ENCODE peak calls at places on chromosomes 12 and 14, in eight cellular contexts. A is GM10248, L is SK-N-SH, K is AG04450, E is AG09309, P is mucosa of descending colon, Q is HFFc6, V is K562. R is an unnamed sample.
A peak's percentile ranks its signal among the peaks of the same experiment; 100 is the strongest.

GRCh38 chr14:21071225-21072041 is 1.3 kb downstream of the ARHGEF40 start:
- DNase-seq in E (peak; percentile 78), L (peak; percentile 95), V (peak; percentile 58), A (peak; percentile 88), Q (peak; percentile 91), P (peak; percentile 85), K (peak; percentile 88), R (peak; percentile 91)

GRCh38 chr12:50249464-50250229 is 33.7 kb downstream of the LIMA1 start:
- DNase-seq in L (no peak), E (no peak), P (no peak), V (no peak), K (no peak), Q (no peak), A (peak; percentile 28), R (no peak)

GRCh38 chr12:72586456-72586855 is 314.3 kb downstream of the TRHDE start:
- DNase-seq in Q (no peak), P (no peak), L (no peak), A (no peak), V (no peak), E (no peak), K (no peak), R (no peak)

GRCh38 chr14:42011221-42011620 is 404.5 kb downstream of the LRFN5 start:
- DNase-seq in V (no peak), K (no peak), E (no peak), L (no peak), Q (no peak), P (no peak), A (no peak), R (no peak)

GRCh38 chr12:71439613-71440392 is at the start of gene LGR5:
- DNase-seq in P (peak; percentile 64), A (peak; percentile 16), Q (no peak), L (peak; percentile 91), K (no peak), V (no peak), E (no peak), R (peak; percentile 18)

GRCh38 chr12:60174476-60174875 is 578.6 kb downstream of the SLC16A7 start:
- DNase-seq in A (no peak), Q (peak; percentile 12), K (no peak), L (no peak), V (no peak), P (no peak), E (peak; percentile 42), R (no peak)

GRCh38 chr12:9786726-9787339 is 26.1 kb upstream of the CD69 start:
- DNase-seq in L (no peak), K (no peak), P (no peak), A (no peak), V (no peak), E (no peak), Q (no peak), R (no peak)

GRCh38 chr14:100056431-100056830 is 8.8 kb upstream of the EVL start:
- DNase-seq in E (no peak), A (no peak), Q (no peak), K (no peak), L (no peak), V (no peak), P (no peak), R (no peak)

GRCh38 chr14:104293851-104294627 is 155.7 kb downstream of the KIF26A start:
- DNase-seq in L (no peak), A (no peak), V (no peak), E (no peak), Q (no peak), K (no peak), P (peak; percentile 62), R (peak; percentile 4)

GRCh38 chr12:122422769-122423257 is 344 bp upstream of the CLIP1 start:
- DNase-seq in Q (peak; percentile 41), A (no peak), E (no peak), P (peak; percentile 56), K (no peak), L (no peak), V (no peak), R (peak; percentile 15)

GRCh38 chr12:94674835-94675234 is 24.5 kb upstream of the TMCC3 start:
- DNase-seq in A (no peak), K (no peak), Q (no peak), P (no peak), E (no peak), V (no peak), L (no peak), R (peak; percentile 34)

GRCh38 chr14:56816575-56817391 is 6.5 kb upstream of the OTX2 start:
- DNase-seq in P (no peak), Q (no peak), A (no peak), V (no peak), L (no peak), K (no peak), E (no peak), R (no peak)

GRCh38 chr12:52519826-52520662 is at the start of gene KRT5:
- DNase-seq in E (no peak), P (no peak), V (no peak), A (no peak), L (no peak), K (no peak), Q (no peak), R (no peak)

DNA sequence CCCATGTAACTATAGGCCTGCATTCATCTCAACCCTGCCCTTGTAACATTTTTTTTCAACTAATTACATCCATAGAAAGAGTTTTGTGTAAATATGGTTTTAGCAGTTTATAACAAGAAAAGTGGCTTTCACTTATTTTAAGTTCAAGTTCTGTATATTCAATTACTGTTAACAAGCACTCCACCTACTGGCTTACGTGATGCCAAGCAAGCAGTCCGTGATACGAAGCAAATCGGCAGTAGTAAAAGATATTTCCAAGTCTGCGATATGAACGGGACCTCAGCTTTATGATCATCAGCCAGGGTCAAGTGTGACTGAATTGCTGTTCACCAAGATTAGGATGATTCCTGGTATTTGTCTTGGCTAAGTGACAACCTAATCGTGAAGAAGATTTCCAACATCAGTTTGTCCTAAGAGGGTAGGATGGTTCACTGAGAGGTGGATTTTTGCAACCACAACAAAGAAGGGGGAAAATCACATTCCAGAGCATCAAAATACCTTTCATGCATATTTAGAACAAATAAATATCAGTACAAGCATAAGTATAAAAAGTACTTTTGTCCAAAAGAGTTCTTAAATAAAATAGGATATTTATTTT is 456.2 kb downstream of the FOXG1 start:
- DNase-seq in L (peak; percentile 0), V (no peak), E (no peak), A (no peak), K (peak; percentile 41), Q (peak; percentile 69), P (no peak), R (no peak)
- TF ChIP-seq CTCF in L (peak; percentile 78), V (peak; percentile 40), E (peak; percentile 73), A (peak; percentile 32), K (peak; percentile 88), Q (peak; percentile 80), P (no peak), R (no peak)

DNA sequence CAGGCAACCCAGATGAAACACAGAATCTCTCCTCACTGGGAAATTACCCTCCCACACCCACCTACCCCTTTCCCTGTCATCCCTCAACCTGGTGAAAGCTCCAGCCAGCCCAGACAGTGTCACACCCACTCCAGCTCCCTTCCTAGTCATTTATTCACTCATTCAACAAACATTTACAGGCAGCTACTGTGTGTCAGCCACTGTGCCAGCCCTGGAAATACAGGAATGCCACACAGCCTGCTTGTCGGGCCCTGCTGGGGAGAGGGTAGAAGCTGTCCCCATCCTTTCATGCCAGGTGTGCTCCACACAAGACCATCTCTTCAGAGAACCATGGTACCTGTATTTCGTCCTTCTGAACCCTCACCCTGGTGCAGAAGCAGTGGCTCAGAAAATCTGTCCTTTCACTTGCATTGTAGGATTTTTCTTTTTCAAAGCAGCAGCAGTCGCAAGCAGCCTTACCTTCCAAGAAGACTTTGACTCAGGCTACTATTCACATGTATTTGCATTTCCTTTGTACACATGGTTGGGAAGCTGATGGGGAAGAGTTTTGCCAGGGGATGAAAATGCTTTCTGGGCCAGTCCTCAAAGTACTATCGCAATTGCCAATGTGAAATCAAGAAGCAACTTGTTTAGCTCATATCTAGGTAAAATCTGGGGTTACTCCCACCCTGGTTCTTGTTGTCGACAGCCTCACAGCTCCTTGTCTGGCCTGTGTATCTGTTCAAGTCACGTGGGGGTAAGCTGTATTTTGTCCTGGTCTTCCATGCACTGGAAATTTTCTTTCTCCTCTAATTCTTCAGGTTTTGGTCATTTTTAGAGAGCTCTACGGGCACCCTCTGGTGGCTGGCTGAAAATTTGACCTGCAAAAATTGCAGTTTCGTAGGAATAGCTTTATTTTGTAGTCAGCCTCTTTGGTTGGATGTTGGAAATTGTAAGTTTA is 147.4 kb upstream of the EGLN3 start:
- DNase-seq in Q (peak; percentile 31), E (no peak), P (peak; percentile 42), K (no peak), V (peak; percentile 52), L (peak; percentile 70), A (peak; percentile 39), R (no peak)
- TF ChIP-seq CTCF in Q (peak; percentile 73), E (peak; percentile 72), P (no peak), K (peak; percentile 66), V (peak; percentile 73), L (peak; percentile 72), A (peak; percentile 61), R (peak; percentile 72)

GRCh38 chr12:112523856-112524255 is 105.1 kb downstream of the PTPN11 start:
- DNase-seq in Q (no peak), E (no peak), A (no peak), L (no peak), V (no peak), K (no peak), P (no peak), R (no peak)

GRCh38 chr12:112524269-112524668 is 105.5 kb downstream of the PTPN11 start:
- DNase-seq in V (no peak), K (no peak), L (no peak), Q (no peak), A (no peak), E (no peak), P (no peak), R (no peak)

GRCh38 chr12:112525426-112525809 is 106.7 kb downstream of the PTPN11 start:
- DNase-seq in K (no peak), L (no peak), A (no peak), V (no peak), Q (no peak), P (no peak), E (no peak), R (no peak)

GRCh38 chr12:112527082-112527481 is 108.3 kb downstream of the PTPN11 start:
- DNase-seq in V (no peak), P (no peak), A (no peak), Q (no peak), L (no peak), K (no peak), E (no peak), R (no peak)

GRCh38 chr12:112524676-112525425 is 106.1 kb downstream of the PTPN11 start:
- DNase-seq in P (no peak), Q (peak; percentile 28), L (no peak), V (no peak), E (no peak), K (no peak), A (no peak), R (no peak)
- TF ChIP-seq CTCF in P (no peak), Q (peak; percentile 51), L (no peak), V (no peak), E (no peak), K (peak; percentile 7), A (no peak), R (no peak)

DNA sequence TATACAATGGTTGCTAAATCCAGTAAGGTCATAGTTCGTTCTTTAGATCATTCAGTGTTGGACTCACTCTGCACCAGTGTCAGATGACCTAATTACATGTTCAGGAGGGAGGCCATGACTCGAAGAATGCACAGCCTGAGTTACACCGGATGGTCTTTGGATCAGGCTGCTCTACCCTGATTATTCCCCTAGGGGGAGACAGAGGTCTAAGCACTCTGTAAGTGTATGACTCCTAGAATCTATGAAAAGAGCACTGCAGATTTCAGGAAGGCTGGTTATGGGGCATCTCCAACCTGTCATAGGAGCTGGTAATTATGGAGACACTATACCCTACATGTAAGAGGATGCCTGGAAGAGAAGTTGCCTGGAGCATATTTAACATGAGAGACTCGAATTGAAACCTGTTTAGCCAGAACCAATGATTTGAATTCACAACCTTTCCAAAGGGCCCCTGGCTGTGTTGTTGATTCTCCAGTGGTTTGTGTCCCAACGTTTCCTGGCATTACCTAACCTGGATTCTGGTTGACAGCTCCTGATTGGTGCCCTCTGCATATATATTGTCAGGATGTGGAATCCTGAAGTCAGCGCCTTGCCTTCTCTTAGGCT is at the start of gene MUCL1:
- DNase-seq in E (peak; percentile 18), A (peak; percentile 46), Q (peak; percentile 67), L (peak; percentile 39), P (no peak), V (peak; percentile 79), K (peak; percentile 33), R (no peak)
- TF ChIP-seq CTCF in E (peak; percentile 82), A (peak; percentile 83), Q (peak; percentile 90), L (peak; percentile 78), P (peak; percentile 60), V (peak; percentile 91), K (peak; percentile 90), R (peak; percentile 64)